ENCODE peak calls at places on chromosomes 3 and 15, in ten cellular contexts. One of them, this sample, is unnamed.

GRCh38 chr15:98952381-98952803 is 55.2 kb downstream of the PGPEP1L start:
- DNase-seq in fibroblast of the aortic adventitia: no peak
- DNase-seq in AG04449: no peak
- DNase-seq in K562: no peak
- DNase-seq in AG10803: no peak
- DNase-seq in dorsolateral prefrontal cortex: no peak
- DNase-seq in body of pancreas: peak
- DNase-seq in psoas muscle: no peak
- DNase-seq in mammary epithelial cell: no peak
- DNase-seq in fibroblast of lung: peak
- DNase-seq in this sample: no peak

GRCh38 chr15:70362350-70362749 is 264.6 kb upstream of the TLE3 start:
- DNase-seq in dorsolateral prefrontal cortex: no peak
- DNase-seq in psoas muscle: no peak
- DNase-seq in fibroblast of the aortic adventitia: no peak
- DNase-seq in fibroblast of lung: no peak
- DNase-seq in mammary epithelial cell: no peak
- DNase-seq in body of pancreas: no peak
- DNase-seq in AG04449: no peak
- DNase-seq in K562: no peak
- DNase-seq in AG10803: no peak
- DNase-seq in this sample: no peak

GRCh38 chr3:29693863-29694262 is 413.0 kb downstream of the RBMS3 start:
- DNase-seq in body of pancreas: no peak
- DNase-seq in fibroblast of the aortic adventitia: peak
- DNase-seq in dorsolateral prefrontal cortex: no peak
- DNase-seq in mammary epithelial cell: peak
- DNase-seq in psoas muscle: peak
- DNase-seq in K562: no peak
- DNase-seq in AG04449: peak
- DNase-seq in fibroblast of lung: peak
- DNase-seq in AG10803: peak
- DNase-seq in this sample: peak

GRCh38 chr3:151403246-151403645 is 18.7 kb upstream of the P2RY12 start:
- DNase-seq in dorsolateral prefrontal cortex: no peak
- DNase-seq in fibroblast of the aortic adventitia: peak
- DNase-seq in K562: no peak
- DNase-seq in AG04449: no peak
- DNase-seq in mammary epithelial cell: peak
- DNase-seq in psoas muscle: no peak
- DNase-seq in fibroblast of lung: peak
- DNase-seq in body of pancreas: no peak
- DNase-seq in AG10803: peak
- DNase-seq in this sample: no peak

GRCh38 chr15:72591361-72591760 is 63.1 kb upstream of the GOLGA6B start:
- DNase-seq in body of pancreas: no peak
- DNase-seq in dorsolateral prefrontal cortex: no peak
- DNase-seq in fibroblast of lung: peak
- DNase-seq in mammary epithelial cell: no peak
- DNase-seq in AG04449: peak
- DNase-seq in K562: no peak
- DNase-seq in fibroblast of the aortic adventitia: peak
- DNase-seq in psoas muscle: no peak
- DNase-seq in AG10803: peak
- DNase-seq in this sample: no peak

GRCh38 chr15:92809880-92810361 is 90.2 kb upstream of the CHD2 start:
- DNase-seq in mammary epithelial cell: peak
- DNase-seq in dorsolateral prefrontal cortex: no peak
- DNase-seq in body of pancreas: peak
- DNase-seq in psoas muscle: no peak
- DNase-seq in AG10803: peak
- DNase-seq in AG04449: no peak
- DNase-seq in fibroblast of lung: peak
- DNase-seq in K562: peak
- DNase-seq in fibroblast of the aortic adventitia: no peak
- DNase-seq in this sample: no peak

GRCh38 chr3:195194559-195195161 is 76.3 kb downstream of the XXYLT1 start:
- DNase-seq in AG10803: no peak
- DNase-seq in mammary epithelial cell: no peak
- DNase-seq in AG04449: no peak
- DNase-seq in dorsolateral prefrontal cortex: no peak
- DNase-seq in fibroblast of lung: no peak
- DNase-seq in K562: no peak
- DNase-seq in fibroblast of the aortic adventitia: no peak
- DNase-seq in body of pancreas: no peak
- DNase-seq in psoas muscle: no peak
- DNase-seq in this sample: no peak

GRCh38 chr3:159824341-159824740 is 164.3 kb upstream of the IL12A start:
- DNase-seq in AG10803: peak
- DNase-seq in psoas muscle: no peak
- DNase-seq in dorsolateral prefrontal cortex: no peak
- DNase-seq in fibroblast of the aortic adventitia: peak
- DNase-seq in K562: no peak
- DNase-seq in body of pancreas: peak
- DNase-seq in fibroblast of lung: peak
- DNase-seq in AG04449: peak
- DNase-seq in mammary epithelial cell: peak
- DNase-seq in this sample: no peak

GRCh38 chr3:53672987-53673386 is 173.2 kb downstream of the CHDH start:
- DNase-seq in AG10803: no peak
- DNase-seq in psoas muscle: no peak
- DNase-seq in fibroblast of the aortic adventitia: peak
- DNase-seq in fibroblast of lung: no peak
- DNase-seq in mammary epithelial cell: no peak
- DNase-seq in K562: no peak
- DNase-seq in dorsolateral prefrontal cortex: no peak
- DNase-seq in AG04449: no peak
- DNase-seq in body of pancreas: no peak
- DNase-seq in this sample: no peak

GRCh38 chr3:136535906-136536305 is 216.3 kb downstream of the STAG1 start:
- DNase-seq in dorsolateral prefrontal cortex: no peak
- DNase-seq in AG04449: no peak
- DNase-seq in psoas muscle: no peak
- DNase-seq in mammary epithelial cell: peak
- DNase-seq in fibroblast of lung: peak
- DNase-seq in AG10803: no peak
- DNase-seq in body of pancreas: no peak
- DNase-seq in K562: no peak
- DNase-seq in fibroblast of the aortic adventitia: peak
- DNase-seq in this sample: no peak

GRCh38 chr3:71863563-71864190 is 78.7 kb upstream of the PROK2 start:
- DNase-seq in body of pancreas: no peak
- DNase-seq in psoas muscle: no peak
- DNase-seq in AG10803: no peak
- DNase-seq in K562: no peak
- DNase-seq in AG04449: no peak
- DNase-seq in fibroblast of lung: no peak
- DNase-seq in dorsolateral prefrontal cortex: no peak
- DNase-seq in fibroblast of the aortic adventitia: no peak
- DNase-seq in mammary epithelial cell: no peak
- DNase-seq in this sample: no peak

GRCh38 chr15:82103500-82103899 is 57.7 kb upstream of the MEX3B start:
- DNase-seq in mammary epithelial cell: no peak
- DNase-seq in body of pancreas: no peak
- DNase-seq in fibroblast of the aortic adventitia: no peak
- DNase-seq in K562: no peak
- DNase-seq in fibroblast of lung: no peak
- DNase-seq in AG04449: no peak
- DNase-seq in AG10803: no peak
- DNase-seq in dorsolateral prefrontal cortex: no peak
- DNase-seq in psoas muscle: no peak
- DNase-seq in this sample: no peak
- TF ChIP-seq CTCF in mammary epithelial cell: peak
- TF ChIP-seq CTCF in body of pancreas: no peak
- TF ChIP-seq CTCF in fibroblast of the aortic adventitia: no peak
- TF ChIP-seq CTCF in K562: peak
- TF ChIP-seq CTCF in fibroblast of lung: peak
- TF ChIP-seq CTCF in AG04449: peak
- TF ChIP-seq CTCF in AG10803: peak
- TF ChIP-seq CTCF in dorsolateral prefrontal cortex: no peak
- TF ChIP-seq CTCF in psoas muscle: peak
- TF ChIP-seq CTCF in this sample: no peak

GRCh38 chr15:76337739-76338554 is 1.4 kb downstream of the ISL2 start:
- DNase-seq in K562: peak
- DNase-seq in fibroblast of lung: no peak
- DNase-seq in AG10803: no peak
- DNase-seq in dorsolateral prefrontal cortex: no peak
- DNase-seq in body of pancreas: no peak
- DNase-seq in psoas muscle: no peak
- DNase-seq in fibroblast of the aortic adventitia: no peak
- DNase-seq in mammary epithelial cell: no peak
- DNase-seq in AG04449: no peak
- DNase-seq in this sample: no peak
- H3K4me3 ChIP-seq in K562: peak
- H3K4me3 ChIP-seq in fibroblast of lung: no peak
- H3K4me3 ChIP-seq in AG10803: peak
- H3K4me3 ChIP-seq in dorsolateral prefrontal cortex: peak
- H3K4me3 ChIP-seq in body of pancreas: no peak
- H3K4me3 ChIP-seq in psoas muscle: peak
- H3K4me3 ChIP-seq in fibroblast of the aortic adventitia: peak
- H3K4me3 ChIP-seq in mammary epithelial cell: no peak
- H3K4me3 ChIP-seq in AG04449: peak
- H3K4me3 ChIP-seq in this sample: no peak

GRCh38 chr3:186149319-186149718 is 40.4 kb upstream of the ETV5 start:
- DNase-seq in mammary epithelial cell: no peak
- DNase-seq in fibroblast of lung: no peak
- DNase-seq in fibroblast of the aortic adventitia: no peak
- DNase-seq in K562: no peak
- DNase-seq in dorsolateral prefrontal cortex: no peak
- DNase-seq in AG10803: no peak
- DNase-seq in AG04449: no peak
- DNase-seq in body of pancreas: no peak
- DNase-seq in psoas muscle: no peak
- DNase-seq in this sample: no peak

GRCh38 chr3:186152361-186152798 is 43.5 kb upstream of the ETV5 start:
- DNase-seq in fibroblast of the aortic adventitia: no peak
- DNase-seq in psoas muscle: no peak
- DNase-seq in AG04449: no peak
- DNase-seq in fibroblast of lung: peak
- DNase-seq in K562: no peak
- DNase-seq in AG10803: no peak
- DNase-seq in body of pancreas: no peak
- DNase-seq in dorsolateral prefrontal cortex: no peak
- DNase-seq in mammary epithelial cell: no peak
- DNase-seq in this sample: no peak

GRCh38 chr3:186150234-186150830 is 41.4 kb upstream of the ETV5 start:
- DNase-seq in psoas muscle: no peak
- DNase-seq in fibroblast of lung: no peak
- DNase-seq in body of pancreas: peak
- DNase-seq in AG10803: no peak
- DNase-seq in mammary epithelial cell: no peak
- DNase-seq in AG04449: no peak
- DNase-seq in dorsolateral prefrontal cortex: no peak
- DNase-seq in K562: no peak
- DNase-seq in fibroblast of the aortic adventitia: no peak
- DNase-seq in this sample: no peak

GRCh38 chr3:186152889-186153292 is 44.0 kb upstream of the ETV5 start:
- DNase-seq in dorsolateral prefrontal cortex: no peak
- DNase-seq in fibroblast of lung: no peak
- DNase-seq in fibroblast of the aortic adventitia: no peak
- DNase-seq in mammary epithelial cell: no peak
- DNase-seq in K562: no peak
- DNase-seq in AG10803: no peak
- DNase-seq in body of pancreas: no peak
- DNase-seq in psoas muscle: no peak
- DNase-seq in AG04449: no peak
- DNase-seq in this sample: no peak

DNA sequence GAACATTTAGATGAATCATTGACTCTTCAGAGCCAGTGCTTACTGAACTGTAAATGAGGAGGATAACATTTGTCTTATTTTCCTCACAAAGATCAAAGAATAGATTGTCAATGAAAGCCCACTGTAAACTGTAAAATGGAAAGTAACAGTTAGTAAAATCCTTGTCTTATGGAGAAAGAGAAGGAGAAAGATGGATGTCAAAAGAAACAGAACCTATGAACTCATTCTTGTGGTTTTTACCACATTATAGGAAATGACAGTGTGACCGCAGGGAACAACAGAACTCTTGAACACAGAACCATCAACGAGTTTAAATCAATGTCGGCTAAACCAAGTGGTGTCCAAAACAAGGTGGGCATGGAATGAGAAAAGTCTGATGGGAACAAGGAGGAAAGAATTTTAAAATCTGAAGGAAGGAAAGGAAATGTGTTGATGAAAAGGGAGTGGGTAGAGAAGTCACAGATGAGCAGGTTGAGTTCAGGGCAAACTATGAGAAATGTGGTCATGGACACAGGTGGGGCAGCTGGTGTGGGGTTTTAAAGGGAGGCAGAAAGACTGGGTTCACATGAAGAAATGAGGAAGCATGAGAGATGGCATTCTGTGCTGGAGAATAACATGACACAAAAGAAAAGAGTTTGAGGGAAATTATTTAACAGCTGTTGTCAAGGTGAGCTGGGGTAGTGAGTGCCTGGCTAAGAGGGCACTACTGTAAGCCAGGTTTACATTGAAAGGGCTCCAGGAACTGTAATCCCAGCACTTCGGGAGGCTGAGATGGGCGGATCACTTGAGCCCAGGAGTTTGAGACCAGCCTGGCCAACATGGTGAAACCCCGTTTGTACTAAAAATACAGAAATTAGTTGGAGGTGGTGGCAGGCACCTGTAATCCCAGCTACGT is 42.4 kb upstream of the ETV5 start:
- DNase-seq in AG04449: no peak
- DNase-seq in AG10803: no peak
- DNase-seq in dorsolateral prefrontal cortex: no peak
- DNase-seq in psoas muscle: no peak
- DNase-seq in body of pancreas: peak
- DNase-seq in fibroblast of lung: peak
- DNase-seq in fibroblast of the aortic adventitia: no peak
- DNase-seq in K562: no peak
- DNase-seq in mammary epithelial cell: no peak
- DNase-seq in this sample: no peak
- TF ChIP-seq CTCF in AG04449: no peak
- TF ChIP-seq CTCF in AG10803: no peak
- TF ChIP-seq CTCF in dorsolateral prefrontal cortex: no peak
- TF ChIP-seq CTCF in psoas muscle: no peak
- TF ChIP-seq CTCF in body of pancreas: no peak
- TF ChIP-seq CTCF in fibroblast of lung: no peak
- TF ChIP-seq CTCF in fibroblast of the aortic adventitia: no peak
- TF ChIP-seq CTCF in K562: no peak
- TF ChIP-seq CTCF in mammary epithelial cell: no peak
- TF ChIP-seq CTCF in this sample: no peak

DNA sequence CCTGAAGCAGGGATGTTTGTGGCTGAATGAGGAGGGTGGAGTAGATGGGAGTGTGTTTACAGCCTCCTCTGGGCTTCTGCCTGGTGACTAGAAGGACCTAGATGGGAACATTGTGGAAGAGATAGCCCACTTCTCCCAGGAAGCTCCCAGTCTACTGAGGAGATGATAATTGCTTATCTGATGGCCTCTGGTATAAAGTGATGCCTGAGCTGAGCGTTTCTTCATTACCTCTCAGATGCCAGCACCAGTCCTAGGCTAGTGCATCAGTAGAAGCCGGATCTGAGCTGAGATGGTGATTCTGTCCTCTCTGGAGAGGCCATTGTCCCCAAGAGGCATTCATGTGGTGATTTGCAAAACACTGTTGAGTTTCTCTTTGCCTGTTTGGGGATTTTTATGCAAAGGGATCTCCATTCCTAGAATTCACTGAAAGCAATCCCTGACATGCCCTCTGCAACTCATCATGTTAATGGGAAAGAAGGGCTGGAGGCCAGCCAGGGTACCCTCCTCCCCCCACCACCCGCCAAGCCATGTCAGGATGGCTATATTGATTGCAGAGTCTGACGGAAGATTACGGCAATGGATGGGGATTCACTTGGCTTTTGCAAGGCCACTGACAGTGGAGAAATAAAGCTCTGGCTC is 166.4 kb upstream of the ROPN1 start:
- DNase-seq in psoas muscle: no peak
- DNase-seq in fibroblast of lung: no peak
- DNase-seq in AG10803: no peak
- DNase-seq in AG04449: no peak
- DNase-seq in body of pancreas: no peak
- DNase-seq in fibroblast of the aortic adventitia: no peak
- DNase-seq in mammary epithelial cell: no peak
- DNase-seq in dorsolateral prefrontal cortex: no peak
- DNase-seq in K562: no peak
- DNase-seq in this sample: no peak
- H3K4me3 ChIP-seq in psoas muscle: no peak
- H3K4me3 ChIP-seq in fibroblast of lung: no peak
- H3K4me3 ChIP-seq in AG10803: no peak
- H3K4me3 ChIP-seq in AG04449: no peak
- H3K4me3 ChIP-seq in body of pancreas: no peak
- H3K4me3 ChIP-seq in fibroblast of the aortic adventitia: no peak
- H3K4me3 ChIP-seq in mammary epithelial cell: no peak
- H3K4me3 ChIP-seq in dorsolateral prefrontal cortex: no peak
- H3K4me3 ChIP-seq in K562: no peak
- H3K4me3 ChIP-seq in this sample: no peak